ENCODE peak calls at places on chromosomes 2 and 18, in four cellular contexts. L is NCI-H510A treated with DMSO at 0.1 percent for 48 hours, E is GM18507, B is breast epithelium. R is an unnamed sample.

GRCh38 chr2:44210362-44210761 is 41.7 kb downstream of the PPM1B start:
- DNase-seq in L (no peak), E (no peak), B (no peak), R (no peak)

GRCh38 chr18:11956371-11957308 is 24.7 kb upstream of the IMPA2 start:
- DNase-seq in L (no peak), E (no peak), B (no peak), R (no peak)

GRCh38 chr2:157476915-157477709 is 33.2 kb upstream of the CYTIP start:
- DNase-seq in L (no peak), E (no peak), B (no peak), R (no peak)

GRCh38 chr18:5969355-5970003 is 74.2 kb upstream of the TMEM200C start:
- DNase-seq in L (no peak), E (no peak), B (no peak), R (no peak)

GRCh38 chr18:8367217-8367988 is 241.8 kb upstream of the RAB12 start:
- DNase-seq in L (peak), E (no peak), B (no peak), R (no peak)

GRCh38 chr2:30653847-30654246 is 153.4 kb downstream of the CAPN13 start:
- DNase-seq in L (no peak), E (no peak), B (no peak), R (no peak)

GRCh38 chr2:80059381-80059907 is 245.1 kb downstream of the LRRTM1 start:
- DNase-seq in L (no peak), E (no peak), B (no peak), R (no peak)

GRCh38 chr2:130332271-130333073 is 10.2 kb upstream of the IMP4 start:
- DNase-seq in L (peak), E (peak), B (peak), R (no peak)

GRCh38 chr2:111057721-111058120 is 63.0 kb upstream of the BCL2L11 start:
- DNase-seq in L (no peak), E (no peak), B (no peak), R (no peak)

GRCh38 chr2:176272870-176273269 is 3.6 kb downstream of the MTX2 start:
- DNase-seq in L (no peak), E (no peak), B (no peak), R (no peak)

GRCh38 chr18:10421859-10422258 is 32.6 kb upstream of the APCDD1 start:
- DNase-seq in L (no peak), E (no peak), B (no peak), R (peak)

GRCh38 chr18:12886498-12887126 is 2.6 kb upstream of the PTPN2 start:
- DNase-seq in L (peak), E (no peak), B (no peak), R (no peak)

GRCh38 chr2:49240608-49241007 is 86.3 kb upstream of the FSHR start:
- DNase-seq in L (no peak), E (no peak), B (no peak), R (no peak)

GRCh38 chr2:232419245-232420072 is 12.8 kb downstream of the ALPG start:
- DNase-seq in L (no peak), E (no peak), B (no peak), R (no peak)

GRCh38 chr2:60516383-60516811 is 37.1 kb downstream of the BCL11A start:
- DNase-seq in L (no peak), E (no peak), B (no peak), R (peak)

GRCh38 chr2:12637754-12638153 is 79.0 kb upstream of the TRIB2 start:
- DNase-seq in L (no peak), E (no peak), B (no peak), R (no peak)

GRCh38 chr2:3604207-3604877 is 9.4 kb downstream of the COLEC11 start:
- DNase-seq in L (no peak), E (no peak), B (no peak), R (no peak)

GRCh38 chr18:35871337-35871736 is 101.1 kb upstream of the RMP24 start:
- DNase-seq in L (no peak), E (no peak), B (no peak), R (no peak)

GRCh38 chr2:218892693-218893348 is 12.2 kb downstream of the WNT10A start:
- DNase-seq in L (peak), E (no peak), B (no peak), R (no peak)

GRCh38 chr2:163732718-163733117 is 3.1 kb downstream of the FIGN start:
- DNase-seq in L (no peak), E (no peak), B (no peak), R (no peak)

GRCh38 chr2:55550368-55551102 is 31.0 kb downstream of the CFAP36 start:
- DNase-seq in L (no peak), E (no peak), B (no peak), R (peak)

GRCh38 chr18:5463836-5464235 is 80.0 kb downstream of the EPB41L3 start:
- DNase-seq in L (no peak), E (no peak), B (no peak), R (no peak)

GRCh38 chr2:44932079-44932478 is 9.4 kb upstream of the SIX3 start:
- DNase-seq in L (no peak), E (no peak), B (no peak), R (no peak)

GRCh38 chr2:8628870-8629209 is 53.0 kb upstream of the ID2 start:
- DNase-seq in L (peak), E (no peak), B (no peak), R (no peak)

GRCh38 chr2:26807788-26808460 is 22.1 kb downstream of the CENPA start:
- DNase-seq in L (no peak), E (no peak), B (no peak), R (peak)

GRCh38 chr2:164737612-164738081 is 104.0 kb downstream of the COBLL1 start:
- DNase-seq in L (peak), E (no peak), B (peak), R (peak)